ENCODE peak calls at places on chromosomes 1 and 21, in five cellular contexts. H is PC-3; Z is A673; M is heart left ventricle; E is CD8-positive, alpha-beta T cell. T is an unnamed sample.

GRCh38 chr1:2373551-2374259 is 17.6 kb downstream of the MORN1 start:
- DNase-seq in H (no peak), Z (no peak), M (peak), E (no peak), T (no peak)

GRCh38 chr1:94617139-94617805 is 75.7 kb upstream of the F3 start:
- DNase-seq in H (peak), Z (no peak), M (no peak), E (no peak), T (no peak)

GRCh38 chr1:41118645-41119044 is 97.1 kb upstream of the SLFNL1 start:
- DNase-seq in H (no peak), Z (no peak), M (no peak), E (no peak), T (no peak)

GRCh38 chr1:178639326-178639725 is 85.7 kb upstream of the RALGPS2 start:
- DNase-seq in H (no peak), Z (no peak), M (no peak), E (no peak), T (no peak)

GRCh38 chr1:175157200-175157599 is 35.4 kb downstream of the KIAA0040 start:
- DNase-seq in H (no peak), Z (no peak), M (no peak), E (no peak), T (no peak)

GRCh38 chr21:39141502-39141901 is 41.7 kb downstream of the PSMG1 start:
- DNase-seq in H (no peak), Z (no peak), M (no peak), E (no peak), T (no peak)

GRCh38 chr1:118773656-118774055 is 214.5 kb downstream of the TBX15 start:
- DNase-seq in H (peak), Z (no peak), M (no peak), E (no peak), T (no peak)

GRCh38 chr1:199298825-199299224 is 660.0 kb downstream of the PTPRC start:
- DNase-seq in H (no peak), Z (no peak), M (no peak), E (no peak), T (no peak)

GRCh38 chr1:167412072-167412471 is 106.3 kb downstream of the CD247 start:
- DNase-seq in H (no peak), Z (no peak), M (no peak), E (no peak), T (no peak)

GRCh38 chr1:186033744-186034345 is 299.7 kb downstream of the HMCN1 start:
- DNase-seq in H (no peak), Z (peak), M (no peak), E (no peak), T (no peak)

GRCh38 chr1:24266398-24266941 is 52.7 kb upstream of the GRHL3 start:
- DNase-seq in H (peak), Z (no peak), M (no peak), E (no peak), T (no peak)

GRCh38 chr1:217431395-217431794 is 199.5 kb downstream of the GPATCH2 start:
- DNase-seq in H (peak), Z (no peak), M (no peak), E (no peak), T (no peak)

GRCh38 chr1:16120940-16121410 is 34.9 kb downstream of the EPHA2 start:
- DNase-seq in H (peak), Z (no peak), M (no peak), E (no peak), T (no peak)

GRCh38 chr1:24111264-24111997 is 504 bp downstream of the MYOM3 start:
- DNase-seq in H (no peak), Z (no peak), M (no peak), E (no peak), T (no peak)

GRCh38 chr1:116870322-116870721 is 39.4 kb upstream of the PTGFRN start:
- DNase-seq in H (no peak), Z (no peak), M (no peak), E (no peak), T (no peak)

GRCh38 chr1:15168479-15168878 is 14.9 kb downstream of the TMEM51 start:
- DNase-seq in H (peak), Z (no peak), M (no peak), E (no peak), T (no peak)

GRCh38 chr1:85617582-85618237 is 37.1 kb downstream of the CCN1 start:
- DNase-seq in H (no peak), Z (no peak), M (no peak), E (no peak), T (no peak)

DNA sequence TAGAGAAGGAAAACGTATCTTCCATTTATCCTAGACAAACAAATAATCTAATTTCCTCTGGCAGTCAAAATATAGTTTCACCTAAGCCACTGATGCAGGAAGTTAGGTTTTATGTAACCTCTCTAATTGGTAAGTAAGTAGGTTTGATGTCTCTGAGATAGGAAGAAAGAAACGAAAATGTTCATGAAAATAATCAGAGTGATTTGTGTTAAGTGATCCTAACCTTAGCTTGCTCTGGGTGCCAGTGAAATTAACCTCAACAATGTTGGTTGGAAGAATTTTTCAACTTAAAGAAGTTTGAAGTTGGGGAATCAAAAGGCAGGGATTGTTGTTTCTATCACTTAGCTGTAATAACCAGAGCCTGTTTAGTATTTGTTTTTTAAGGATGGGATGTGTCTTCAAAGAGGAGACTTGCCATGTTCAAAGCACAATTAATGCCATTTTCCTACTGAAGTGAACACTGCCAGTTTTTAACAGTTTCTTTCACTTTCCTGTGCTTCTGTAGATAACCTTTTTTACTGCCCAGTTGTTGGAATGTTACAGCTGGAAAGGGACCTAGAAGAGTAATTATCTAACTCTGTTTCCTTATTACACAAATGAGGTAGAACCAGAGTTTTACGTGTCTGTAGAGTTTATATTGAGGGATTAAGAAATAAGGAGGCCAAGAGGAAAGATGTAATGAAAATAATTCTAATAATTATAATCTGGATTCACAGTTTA is 18.4 kb downstream of the HIPK1 start:
- DNase-seq in H (no peak), Z (no peak), M (no peak), E (no peak), T (no peak)
- H3K27ac ChIP-seq in H (no peak), Z (peak), M (peak), E (peak), T (no peak)

GRCh38 chr1:169809370-169810095 is 14.8 kb upstream of the METTL18 start:
- DNase-seq in H (peak), Z (peak), M (no peak), E (no peak), T (no peak)
- H3K27ac ChIP-seq in H (no peak), Z (no peak), M (no peak), E (no peak), T (no peak)

DNA sequence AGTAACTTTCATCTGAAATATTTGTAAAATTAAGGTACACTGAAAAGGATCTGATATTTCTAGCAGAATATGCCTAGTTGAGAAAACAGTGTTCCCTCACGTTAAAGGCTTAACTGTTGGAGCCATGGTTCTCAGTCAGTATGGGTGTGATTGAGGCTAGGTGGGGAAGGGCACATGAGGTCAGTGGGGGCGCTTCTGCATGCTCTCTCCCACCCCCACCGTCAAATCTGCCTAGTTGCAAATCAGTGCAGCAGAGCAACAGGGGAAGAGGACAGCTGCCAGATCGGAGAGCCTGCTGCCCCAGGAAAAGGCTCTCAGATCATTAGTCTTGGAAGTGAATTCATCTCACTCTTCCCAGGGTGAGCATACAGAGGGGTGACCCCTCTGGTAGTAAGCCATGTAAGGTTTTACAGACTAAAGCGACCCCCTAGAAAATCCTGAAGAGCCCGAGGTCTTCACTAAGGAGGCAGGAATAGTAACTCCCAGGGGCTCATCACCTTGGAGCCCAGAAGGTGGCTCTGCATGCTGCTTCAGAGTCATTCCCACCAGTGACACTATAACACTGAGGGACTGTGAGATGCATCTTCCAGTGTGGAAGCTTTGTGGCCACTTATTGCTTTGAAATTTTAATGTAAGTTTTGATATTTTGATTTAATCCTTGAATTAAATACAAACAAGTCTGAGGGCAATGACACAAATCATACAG is 83.1 kb upstream of the BARHL2 start:
- DNase-seq in H (no peak), Z (no peak), M (no peak), E (no peak), T (no peak)
- H3K27ac ChIP-seq in H (no peak), Z (no peak), M (no peak), E (no peak), T (no peak)

GRCh38 chr21:37237764-37238163 is 29.4 kb downstream of the VPS26C start:
- DNase-seq in H (no peak), Z (no peak), M (no peak), E (no peak), T (no peak)
- H3K27ac ChIP-seq in H (no peak), Z (no peak), M (no peak), E (no peak), T (no peak)

GRCh38 chr1:101006553-101006952 is 19.0 kb downstream of the DPH5 start:
- DNase-seq in H (no peak), Z (no peak), M (no peak), E (no peak), T (no peak)

GRCh38 chr1:101005191-101005590 is 20.4 kb downstream of the DPH5 start:
- DNase-seq in H (no peak), Z (no peak), M (no peak), E (no peak), T (no peak)

GRCh38 chr1:101004666-101005065 is 20.9 kb downstream of the DPH5 start:
- DNase-seq in H (no peak), Z (no peak), M (no peak), E (no peak), T (no peak)

GRCh38 chr1:101005871-101006270 is 19.7 kb downstream of the DPH5 start:
- DNase-seq in H (no peak), Z (no peak), M (no peak), E (no peak), T (no peak)

DNA sequence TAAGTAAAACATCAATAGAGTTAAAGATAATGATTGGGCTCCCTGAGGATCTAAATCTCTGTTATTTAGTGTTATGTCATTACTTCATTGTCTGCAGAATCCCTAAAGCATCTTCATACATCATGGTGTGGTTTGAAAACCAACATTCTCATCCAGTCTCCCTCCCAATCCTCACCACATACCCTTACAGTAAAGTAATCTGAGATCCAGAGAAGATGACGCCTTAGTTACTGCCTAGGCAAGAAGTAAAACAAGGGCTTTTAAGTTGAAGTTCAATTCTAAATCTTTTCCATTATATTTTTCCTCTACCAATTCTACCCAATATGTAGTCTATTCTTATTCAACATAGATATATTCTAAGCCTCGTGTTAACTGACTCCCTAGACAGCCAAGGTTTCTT is 17.4 kb downstream of the DPH5 start:
- DNase-seq in H (no peak), Z (no peak), M (no peak), E (no peak), T (no peak)
- H3K27ac ChIP-seq in H (no peak), Z (no peak), M (no peak), E (no peak), T (no peak)

T was measured in substantia nigra.